ENCODE peak calls at places on chromosomes 1 and 21, in ten cellular contexts. H is ACHN; M is activated CD8-positive, alpha-beta memory T cell treated with anti-CD3 and anti-CD28 coated beads, Interleukin-2, amount 10 ng/mL, durations not matched to agents 7 days and 5 days; X is NCI-H526 treated with DMSO at 0.1 percent for 48 hours; A is HT1080; Z is heart left ventricle; U is NCI-H510A treated with DMSO at 0.1 percent for 48 hours; C is stimulated activated CD8-positive, alpha-beta memory T cell treated with anti-CD3 and anti-CD28 coated beads, Interleukin-12 subunit alpha, Interleukin-12 subunit beta, amount 100 ng/mL, for 4 hours; Y is activated CD4-positive, alpha-beta T cell treated with anti-CD3 and anti-CD28 coated beads, Interleukin-2, amount 10 ng/mL, durations not matched to agents 7 days and 5 days; J is hypothalamus. I is an unnamed sample.

GRCh38 chr1:244276646-244277045 is 175.1 kb downstream of the ADSS2 start:
- DNase-seq in H (no peak), M (no peak), X (no peak), A (no peak), Z (no peak), U (no peak), C (no peak), Y (no peak), J (no peak), I (no peak)

GRCh38 chr1:38044224-38045215 is 2.1 kb downstream of the POU3F1 start:
- DNase-seq in H (no peak), M (no peak), X (peak; percentile 73), A (no peak), Z (no peak), U (no peak), C (no peak), Y (no peak), J (no peak), I (no peak)

GRCh38 chr21:36891692-36892091 is 74.8 kb downstream of the HLCS start:
- DNase-seq in H (no peak), M (no peak), X (no peak), A (no peak), Z (no peak), U (no peak), C (no peak), Y (no peak), J (no peak), I (no peak)

GRCh38 chr1:6300342-6301141 is 39.6 kb upstream of the GPR153 start:
- DNase-seq in H (no peak), M (no peak), X (no peak), A (no peak), Z (no peak), U (no peak), C (no peak), Y (no peak), J (no peak), I (peak; percentile 22)

GRCh38 chr1:41357451-41358151 is 3.6 kb upstream of the FOXO6 start:
- DNase-seq in H (no peak), M (no peak), X (no peak), A (peak; percentile 60), Z (peak; percentile 73), U (no peak), C (no peak), Y (no peak), J (no peak), I (no peak)

GRCh38 chr1:30675761-30676160 is 47.6 kb downstream of the MATN1 start:
- DNase-seq in H (no peak), M (no peak), X (no peak), A (no peak), Z (no peak), U (no peak), C (no peak), Y (no peak), J (no peak), I (peak; percentile 80)

GRCh38 chr1:65470766-65471165 is 50.3 kb downstream of the LEPR start:
- DNase-seq in H (no peak), M (no peak), X (no peak), A (no peak), Z (no peak), U (no peak), C (no peak), Y (no peak), J (no peak), I (no peak)

GRCh38 chr1:85991261-85991660 is 165.3 kb downstream of the COL24A1 start:
- DNase-seq in H (no peak), M (no peak), X (no peak), A (no peak), Z (no peak), U (no peak), C (no peak), Y (no peak), J (no peak), I (no peak)

GRCh38 chr1:17561252-17561558 is 21.7 kb downstream of the ARHGEF10L start:
- DNase-seq in H (peak; percentile 76), M (no peak), X (no peak), A (peak; percentile 46), Z (no peak), U (no peak), C (no peak), Y (no peak), J (no peak), I (no peak)

GRCh38 chr1:1758692-1759455 is 19.4 kb downstream of the NADK start:
- DNase-seq in H (no peak), M (no peak), X (no peak), A (no peak), Z (peak; percentile 72), U (peak; percentile 98), C (no peak), Y (no peak), J (no peak), I (peak; percentile 7)

GRCh38 chr1:31396633-31397351 is 16.2 kb upstream of the SERINC2 start:
- DNase-seq in H (no peak), M (no peak), X (no peak), A (peak; percentile 83), Z (no peak), U (no peak), C (no peak), Y (no peak), J (no peak), I (peak; percentile 83)